ENCODE peak calls at places on chromosome 7, in four cellular contexts. One of them, this sample, is unnamed. For H3K36me3, the result is how much of the 10 kb centered on the place peaks cover.

GRCh38 chr7:57868771-57869483 is 418.9 kb downstream of the ZNF716 start:
- DNase-seq in HepG2: no peak
- DNase-seq in K562: no peak
- DNase-seq in HCT116: no peak
- DNase-seq in this sample: no peak

GRCh38 chr7:29254663-29255062 is 60.1 kb downstream of the CHN2 start:
- DNase-seq in HepG2: no peak
- DNase-seq in K562: no peak
- DNase-seq in HCT116: no peak
- DNase-seq in this sample: no peak

GRCh38 chr7:16727736-16728135 is 25.8 kb upstream of the TSPAN13 start:
- DNase-seq in HepG2: no peak
- DNase-seq in K562: no peak
- DNase-seq in HCT116: no peak
- DNase-seq in this sample: no peak

GRCh38 chr7:149770728-149771127 is 2.7 kb downstream of the ZNF467 start:
- DNase-seq in HepG2: no peak
- DNase-seq in K562: no peak
- DNase-seq in HCT116: no peak
- DNase-seq in this sample: no peak

GRCh38 chr7:155884225-155885161 is 72.2 kb upstream of the SHH start:
- DNase-seq in HepG2: no peak
- DNase-seq in K562: no peak
- DNase-seq in HCT116: no peak
- DNase-seq in this sample: no peak

GRCh38 chr7:41842956-41843355 is 140.1 kb upstream of the INHBA start:
- DNase-seq in HepG2: no peak
- DNase-seq in K562: no peak
- DNase-seq in HCT116: no peak
- DNase-seq in this sample: no peak

GRCh38 chr7:48097511-48098231 is 8.6 kb downstream of the UPP1 start:
- DNase-seq in HepG2: no peak
- DNase-seq in K562: no peak
- DNase-seq in HCT116: no peak
- DNase-seq in this sample: no peak

GRCh38 chr7:108291791-108292440 is 161.8 kb upstream of the LAMB4 start:
- DNase-seq in HepG2: no peak
- DNase-seq in K562: no peak
- DNase-seq in HCT116: no peak
- DNase-seq in this sample: no peak

GRCh38 chr7:15317215-15317614 is 244.6 kb downstream of the AGMO start:
- DNase-seq in HepG2: no peak
- DNase-seq in K562: no peak
- DNase-seq in HCT116: no peak
- DNase-seq in this sample: no peak

GRCh38 chr7:42015413-42015698 is 221.7 kb downstream of the GLI3 start:
- DNase-seq in HepG2: no peak
- DNase-seq in K562: no peak
- DNase-seq in HCT116: no peak
- DNase-seq in this sample: no peak

GRCh38 chr7:131170440-131171105 is 157.1 kb upstream of the MKLN1 start:
- DNase-seq in HepG2: no peak
- DNase-seq in K562: no peak
- DNase-seq in HCT116: no peak
- DNase-seq in this sample: no peak

GRCh38 chr7:70143089-70144044 is 545.1 kb downstream of the AUTS2 start:
- DNase-seq in HepG2: no peak
- DNase-seq in K562: no peak
- DNase-seq in HCT116: no peak
- DNase-seq in this sample: no peak

GRCh38 chr7:74418076-74418475 is 35.6 kb upstream of the GTF2IRD1 start:
- DNase-seq in HepG2: no peak
- DNase-seq in K562: no peak
- DNase-seq in HCT116: no peak
- DNase-seq in this sample: no peak

GRCh38 chr7:133858311-133858710 is 268.8 kb upstream of the LRGUK start:
- DNase-seq in HepG2: no peak
- DNase-seq in K562: no peak
- DNase-seq in HCT116: no peak
- DNase-seq in this sample: no peak

GRCh38 chr7:133857376-133858119 is 269.6 kb upstream of the LRGUK start:
- DNase-seq in HepG2: no peak
- DNase-seq in K562: no peak
- DNase-seq in HCT116: no peak
- DNase-seq in this sample: no peak

GRCh38 chr7:133859871-133860427 is 267.2 kb upstream of the LRGUK start:
- DNase-seq in HepG2: no peak
- DNase-seq in K562: no peak
- DNase-seq in HCT116: no peak
- DNase-seq in this sample: no peak

GRCh38 chr7:133860628-133861135 is 266.5 kb upstream of the LRGUK start:
- DNase-seq in HepG2: no peak
- DNase-seq in K562: no peak
- DNase-seq in HCT116: no peak
- DNase-seq in this sample: no peak

GRCh38 chr7:133859191-133859590 is 267.9 kb upstream of the LRGUK start:
- DNase-seq in HepG2: no peak
- DNase-seq in K562: no peak
- DNase-seq in HCT116: no peak
- DNase-seq in this sample: no peak
- TF ChIP-seq REST in HepG2: no peak
- TF ChIP-seq REST in K562: no peak
- TF ChIP-seq REST in HCT116: no peak
- TF ChIP-seq REST in this sample: no peak

DNA sequence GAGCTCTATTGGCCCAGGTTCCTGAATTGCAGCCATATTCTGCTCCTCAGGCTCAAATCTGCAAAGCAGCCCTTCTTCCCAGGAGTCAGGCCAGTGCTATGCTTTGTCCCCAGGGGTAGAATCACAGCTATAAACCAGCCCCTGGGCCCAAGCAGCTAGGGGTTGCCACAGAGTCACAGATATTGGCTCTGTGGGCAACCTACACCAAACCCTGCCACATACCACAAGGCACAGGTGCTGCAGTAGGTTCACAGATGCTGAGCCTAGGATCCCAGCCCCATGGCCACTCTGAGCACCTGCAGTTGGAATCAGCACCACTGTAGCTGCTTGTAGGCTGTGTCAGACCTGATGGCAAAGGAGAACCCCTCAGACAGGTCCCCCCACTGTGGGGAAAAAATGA is 43.1 kb upstream of the CAMK2B start:
- DNase-seq in HepG2: no peak
- DNase-seq in K562: no peak
- DNase-seq in HCT116: no peak
- DNase-seq in this sample: no peak
- TF ChIP-seq TCF7L2 in HepG2: no peak
- TF ChIP-seq TCF7L2 in K562: no peak
- TF ChIP-seq TCF7L2 in HCT116: no peak
- TF ChIP-seq TCF7L2 in this sample: no peak

GRCh38 chr7:143281529-143281928 is 3.2 kb upstream of the TMEM139 start:
- DNase-seq in HepG2: no peak
- DNase-seq in K562: no peak
- DNase-seq in HCT116: no peak
- DNase-seq in this sample: no peak
- H3K36me3 ChIP-seq in HepG2: under half
- H3K36me3 ChIP-seq in K562: under half
- H3K36me3 ChIP-seq in HCT116: under half
- H3K36me3 ChIP-seq in this sample: under half

DNA sequence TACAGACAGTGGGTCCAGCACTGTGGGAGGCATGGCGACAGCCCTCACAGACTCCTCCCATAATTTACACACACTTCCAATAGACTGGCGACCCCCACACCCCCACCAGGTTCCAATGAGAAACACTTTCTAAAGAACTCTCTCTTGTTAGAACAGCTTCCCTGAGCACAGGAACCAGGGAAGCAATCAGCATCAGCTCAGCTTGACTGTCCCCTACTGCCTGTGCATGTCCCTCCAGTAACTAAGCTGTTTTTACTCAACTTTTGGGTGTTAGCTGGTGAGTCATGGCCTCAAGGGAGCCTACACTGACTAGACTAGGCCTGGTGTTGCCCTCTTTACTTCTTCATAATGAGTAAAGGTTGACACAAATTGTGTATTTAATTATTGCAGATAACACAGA is 32.6 kb upstream of the HERPUD2 start:
- DNase-seq in HepG2: no peak
- DNase-seq in K562: no peak
- DNase-seq in HCT116: no peak
- DNase-seq in this sample: no peak
- TF ChIP-seq REST in HepG2: no peak
- TF ChIP-seq REST in K562: no peak
- TF ChIP-seq REST in HCT116: no peak
- TF ChIP-seq REST in this sample: no peak

DNA sequence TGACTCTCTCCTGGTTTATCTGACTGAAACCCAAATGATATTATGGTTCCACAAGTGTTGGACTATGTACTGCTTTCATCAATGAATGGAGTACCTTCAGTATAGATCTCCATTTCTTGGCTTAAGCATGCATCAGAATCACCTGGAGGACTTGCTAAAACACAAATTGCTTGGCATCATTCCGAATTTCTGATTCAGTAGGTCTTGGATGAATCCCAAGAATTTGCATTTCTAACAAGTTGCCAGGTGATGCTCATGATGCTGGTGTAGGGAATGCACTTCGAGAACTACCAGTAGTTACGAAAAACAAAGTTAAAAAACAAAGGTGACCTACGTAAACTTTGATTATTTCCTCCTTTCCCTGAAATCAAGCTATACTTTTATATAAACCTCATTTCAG is 119.0 kb upstream of the FEZF1 start:
- DNase-seq in HepG2: no peak
- DNase-seq in K562: no peak
- DNase-seq in HCT116: no peak
- DNase-seq in this sample: no peak
- TF ChIP-seq TCF7L2 in HepG2: no peak
- TF ChIP-seq TCF7L2 in K562: no peak
- TF ChIP-seq TCF7L2 in HCT116: no peak
- TF ChIP-seq TCF7L2 in this sample: no peak

DNA sequence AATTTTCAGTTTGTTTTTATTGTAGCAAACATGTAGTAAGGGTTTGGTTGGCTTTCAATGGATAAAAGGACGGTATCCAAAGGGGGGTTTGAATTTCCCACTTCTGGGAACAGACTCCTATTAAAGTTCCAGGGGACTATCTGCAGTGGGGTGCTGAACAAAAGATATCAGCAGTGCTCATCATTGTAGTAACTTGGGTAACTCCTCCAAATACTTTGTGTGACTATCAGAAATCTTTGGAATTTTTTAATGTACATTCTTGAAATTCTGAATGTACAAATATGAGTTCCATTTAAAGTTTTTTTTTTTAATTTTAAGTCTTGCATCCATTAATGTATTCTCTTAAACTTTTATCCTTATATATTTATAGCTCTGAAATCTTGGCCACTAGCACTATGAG is 42.1 kb downstream of the CYP51A1 start:
- DNase-seq in HepG2: no peak
- DNase-seq in K562: no peak
- DNase-seq in HCT116: no peak
- DNase-seq in this sample: no peak
- H3K36me3 ChIP-seq in HepG2: under half
- H3K36me3 ChIP-seq in K562: half or more
- H3K36me3 ChIP-seq in HCT116: under half
- H3K36me3 ChIP-seq in this sample: under half

GRCh38 chr7:65373608-65374351 is at the start of gene ZNF92:
- DNase-seq in HepG2: peak
- DNase-seq in K562: peak
- DNase-seq in HCT116: peak
- DNase-seq in this sample: peak
- TF ChIP-seq REST in HepG2: peak
- TF ChIP-seq REST in K562: no peak
- TF ChIP-seq REST in HCT116: no peak
- TF ChIP-seq REST in this sample: no peak

DNA sequence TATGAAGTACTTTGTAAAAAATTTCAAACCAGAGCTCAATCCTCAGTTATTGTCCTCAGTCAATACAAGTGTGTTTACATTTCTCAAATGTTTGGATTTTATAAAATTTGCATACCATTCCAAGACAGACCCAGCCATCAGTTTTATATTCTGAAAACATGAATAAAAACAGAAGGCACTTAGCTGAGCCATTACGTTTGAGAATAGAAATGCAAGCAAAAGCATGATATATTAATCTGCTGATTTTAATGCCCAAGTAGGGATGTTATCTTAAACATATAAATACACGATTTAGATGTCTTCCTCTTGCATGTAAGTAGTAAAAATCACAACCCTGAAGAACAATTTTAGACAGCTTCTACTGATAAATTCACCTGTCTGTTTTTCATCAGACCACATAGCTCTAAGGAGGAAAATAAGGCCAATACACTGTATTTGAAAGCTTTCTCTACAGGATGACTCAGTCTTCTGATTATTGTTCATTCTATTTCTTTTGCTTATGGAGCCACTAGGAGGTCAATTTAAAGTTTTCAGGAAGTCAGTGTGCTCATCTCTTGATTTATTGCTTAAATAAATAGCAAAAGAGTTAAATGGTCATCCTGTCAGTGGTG is 211.0 kb upstream of the CHRM2 start:
- DNase-seq in HepG2: no peak
- DNase-seq in K562: no peak
- DNase-seq in HCT116: no peak
- DNase-seq in this sample: no peak
- TF ChIP-seq TCF7L2 in HepG2: no peak
- TF ChIP-seq TCF7L2 in K562: no peak
- TF ChIP-seq TCF7L2 in HCT116: no peak
- TF ChIP-seq TCF7L2 in this sample: no peak

DNA sequence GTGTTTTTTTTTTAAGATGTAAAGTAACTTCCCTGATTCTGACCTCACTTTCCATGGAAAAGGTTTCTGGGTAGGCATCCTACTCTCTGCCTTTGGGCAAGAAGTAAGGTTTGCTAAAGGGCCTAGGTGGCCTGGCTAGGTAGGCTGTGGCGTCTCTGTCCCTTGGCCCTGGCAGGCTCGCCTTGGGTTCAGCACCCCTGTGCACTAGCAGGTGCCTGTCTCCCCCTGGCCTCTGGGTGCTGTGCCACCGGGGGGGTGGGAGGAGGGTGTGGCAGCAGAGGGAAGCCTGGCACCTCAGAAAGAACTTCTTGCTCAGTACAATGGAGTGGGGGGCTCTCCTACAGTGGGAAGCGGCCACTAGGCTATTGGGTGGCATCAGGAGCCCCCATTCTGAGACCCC is 14.0 kb downstream of the TECPR1 start:
- DNase-seq in HepG2: no peak
- DNase-seq in K562: no peak
- DNase-seq in HCT116: no peak
- DNase-seq in this sample: no peak
- H3K36me3 ChIP-seq in HepG2: under half
- H3K36me3 ChIP-seq in K562: under half
- H3K36me3 ChIP-seq in HCT116: under half
- H3K36me3 ChIP-seq in this sample: under half